ENCODE peak calls at places on chromosomes 13 and 19, in four cellular contexts. E, Z, F and C are unnamed samples.

GRCh38 chr19:38650911-38651584 is 3.6 kb downstream of the ACTN4 start:
- DNase-seq in E (no peak), F (no peak), Z (peak; percentile 92), C (no peak)

GRCh38 chr13:44653261-44653660 is 77.1 kb upstream of the TSC22D1 start:
- DNase-seq in E (no peak), Z (peak; percentile 65), F (no peak), C (no peak)

GRCh38 chr19:48770223-48770622 is 14.9 kb downstream of the FGF21 start:
- DNase-seq in Z (peak; percentile 84), E (no peak), F (no peak), C (no peak)

GRCh38 chr19:55080915-55081772 is 5.5 kb downstream of the EPS8L1 start:
- DNase-seq in E (no peak), Z (peak; percentile 60), F (peak; percentile 78), C (peak; percentile 92)

GRCh38 chr19:57350877-57351805 is at the start of gene ZNF304:
- DNase-seq in Z (peak; percentile 97), E (peak; percentile 84), F (peak; percentile 69), C (peak; percentile 84)

GRCh38 chr13:114110091-114110829 is 22.2 kb downstream of the RASA3 start:
- DNase-seq in E (no peak), Z (peak; percentile 34), F (peak; percentile 52), C (peak; percentile 70)

GRCh38 chr19:913080-913748 is at the start of gene R3HDM4:
- DNase-seq in E (no peak), F (peak; percentile 75), Z (peak; percentile 63), C (peak; percentile 81)

GRCh38 chr13:113943821-113944565 is 29.9 kb downstream of the C13orf46 start:
- DNase-seq in F (no peak), E (no peak), Z (no peak), C (no peak)

GRCh38 chr19:29484876-29485275 is 40.9 kb upstream of the VSTM2B start:
- DNase-seq in Z (no peak), E (no peak), F (no peak), C (no peak)

GRCh38 chr13:40776232-40776631 is 5.2 kb upstream of the MRPS31 start:
- DNase-seq in F (no peak), E (no peak), Z (no peak), C (no peak)

GRCh38 chr19:18349524-18350128 is 9.2 kb downstream of the PGPEP1 start:
- DNase-seq in F (peak; percentile 21), E (no peak), Z (peak; percentile 59), C (no peak)

GRCh38 chr13:47897411-47898050 is 103.5 kb downstream of the SUCLA2 start:
- DNase-seq in Z (peak; percentile 59), F (no peak), E (no peak), C (no peak)

GRCh38 chr19:10115392-10116084 is 4.0 kb downstream of the P2RY11 start:
- DNase-seq in Z (no peak), E (no peak), F (no peak), C (no peak)

GRCh38 chr19:49888478-49888901 is 8.2 kb downstream of the IL4I1 start:
- DNase-seq in F (no peak), Z (no peak), E (no peak), C (no peak)

GRCh38 chr13:87777395-87777794 is 106.2 kb downstream of the SLITRK5 start:
- DNase-seq in F (no peak), E (no peak), Z (no peak), C (no peak)

GRCh38 chr19:53158119-53158656 is 665 bp downstream of the ZNF347 start:
- DNase-seq in E (no peak), Z (peak; percentile 63), F (no peak), C (peak; percentile 16)

GRCh38 chr13:27578121-27579030 is 42.0 kb downstream of the LNX2 start:
- DNase-seq in E (no peak), Z (peak; percentile 48), F (no peak), C (no peak)

GRCh38 chr19:34366670-34367423 is 1.9 kb downstream of the GPI start:
- DNase-seq in F (no peak), Z (peak; percentile 65), E (peak; percentile 23), C (no peak)

GRCh38 chr13:44719857-44720671 is 143.9 kb upstream of the TSC22D1 start:
- DNase-seq in F (no peak), Z (peak; percentile 81), E (peak; percentile 30), C (no peak)

GRCh38 chr19:19528721-19529490 is at the start of gene YJEFN3:
- DNase-seq in F (no peak), E (no peak), Z (no peak), C (no peak)

GRCh38 chr19:35509018-35509652 is 4.3 kb downstream of the DMKN start:
- DNase-seq in E (no peak), Z (no peak), F (no peak), C (peak; percentile 4)

GRCh38 chr19:31312004-31312403 is 37.2 kb downstream of the TSHZ3 start:
- DNase-seq in F (peak; percentile 2), E (peak; percentile 18), Z (peak; percentile 46), C (no peak)

GRCh38 chr13:26061947-26062346 is 10.1 kb upstream of the SHISA2 start:
- DNase-seq in E (peak; percentile 23), Z (peak; percentile 53), F (no peak), C (no peak)

GRCh38 chr19:50517704-50518075 is 4.0 kb upstream of the ASPDH start:
- DNase-seq in F (no peak), Z (no peak), E (no peak), C (no peak)

GRCh38 chr13:74966814-74967213 is 515.2 kb downstream of the TBC1D4 start:
- DNase-seq in F (no peak), Z (peak; percentile 7), E (no peak), C (no peak)

GRCh38 chr19:48543121-48543710 is 8.8 kb upstream of the SULT2B1 start:
- DNase-seq in E (no peak), F (no peak), Z (peak; percentile 87), C (no peak)